ENCODE peak calls at places on chromosomes 12 and 14, in four cellular contexts. G, R, X and F are unnamed samples.

GRCh38 chr14:92039720-92040430 is at the start of gene TRIP11:
- DNase-seq in R (peak), G (peak), X (peak), F (peak)

GRCh38 chr12:26701604-26702215 is 131.3 kb downstream of the ITPR2 start:
- DNase-seq in R (no peak), G (no peak), X (peak), F (peak)

GRCh38 chr12:55693323-55694187 is 14.1 kb downstream of the ITGA7 start:
- DNase-seq in G (no peak), X (no peak), R (no peak), F (no peak)

GRCh38 chr12:128772249-128772648 is 51.5 kb downstream of the SLC15A4 start:
- DNase-seq in G (no peak), X (no peak), R (no peak), F (no peak)

GRCh38 chr12:34292736-34293625 is 270.7 kb downstream of the ALG10 start:
- DNase-seq in R (no peak), G (peak), X (no peak), F (no peak)

GRCh38 chr12:254912-255311 is 7.7 kb downstream of the SLC6A13 start:
- DNase-seq in R (no peak), G (no peak), X (no peak), F (no peak)

GRCh38 chr12:93853698-93854478 is 176.7 kb downstream of the CRADD start:
- DNase-seq in G (no peak), R (no peak), X (no peak), F (no peak)

GRCh38 chr12:95435355-95435754 is 38.6 kb upstream of the METAP2 start:
- DNase-seq in X (no peak), G (no peak), R (no peak), F (no peak)

GRCh38 chr12:40819427-40820108 is 127.3 kb downstream of the CNTN1 start:
- DNase-seq in R (no peak), X (no peak), G (no peak), F (no peak)

GRCh38 chr12:6313326-6313940 is 3.0 kb downstream of the PLEKHG6 start:
- DNase-seq in X (no peak), R (no peak), G (no peak), F (peak)

GRCh38 chr12:122395319-122395718 is 27.1 kb downstream of the CLIP1 start:
- DNase-seq in G (no peak), X (peak), R (peak), F (peak)

GRCh38 chr12:12282761-12283160 is 15.9 kb upstream of the LRP6 start:
- DNase-seq in R (no peak), G (no peak), X (peak), F (peak)

GRCh38 chr12:12290206-12290605 is 23.4 kb upstream of the LRP6 start:
- DNase-seq in X (no peak), R (no peak), G (no peak), F (peak)

GRCh38 chr12:12281134-12281533 is 14.3 kb upstream of the LRP6 start:
- DNase-seq in R (no peak), X (no peak), G (no peak), F (no peak)

GRCh38 chr12:12282202-12282601 is 15.4 kb upstream of the LRP6 start:
- DNase-seq in G (no peak), R (no peak), X (no peak), F (no peak)

DNA sequence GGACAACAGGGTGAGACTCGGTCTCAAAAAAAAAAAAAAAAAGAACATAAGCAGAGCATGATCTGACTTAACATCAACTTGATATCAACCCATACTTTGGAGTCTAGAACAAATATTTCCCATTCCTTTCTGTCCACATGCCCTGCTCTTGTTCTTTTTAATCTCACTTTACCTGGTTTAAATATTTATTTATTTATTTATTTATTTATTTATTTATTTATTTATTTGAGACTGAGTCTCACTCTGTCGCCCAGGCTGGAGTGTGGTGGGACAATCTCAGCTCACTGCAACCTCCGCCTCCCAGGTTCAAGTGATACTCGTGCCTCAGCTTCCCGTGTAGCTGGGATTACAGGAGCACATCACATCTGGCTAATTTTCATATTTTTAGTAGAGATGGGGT is 19.6 kb upstream of the LRP6 start:
- DNase-seq in X (no peak), R (no peak), G (no peak), F (no peak)
- TF ChIP-seq CTCF in X (no peak), R (no peak), G (no peak), F (no peak)

GRCh38 chr14:50342211-50343080 is 30.3 kb downstream of the DMAC2L start:
- DNase-seq in R (no peak), X (peak), G (peak), F (peak)
- H3K4me3 ChIP-seq in R (peak), X (no peak), G (peak), F (no peak)

DNA sequence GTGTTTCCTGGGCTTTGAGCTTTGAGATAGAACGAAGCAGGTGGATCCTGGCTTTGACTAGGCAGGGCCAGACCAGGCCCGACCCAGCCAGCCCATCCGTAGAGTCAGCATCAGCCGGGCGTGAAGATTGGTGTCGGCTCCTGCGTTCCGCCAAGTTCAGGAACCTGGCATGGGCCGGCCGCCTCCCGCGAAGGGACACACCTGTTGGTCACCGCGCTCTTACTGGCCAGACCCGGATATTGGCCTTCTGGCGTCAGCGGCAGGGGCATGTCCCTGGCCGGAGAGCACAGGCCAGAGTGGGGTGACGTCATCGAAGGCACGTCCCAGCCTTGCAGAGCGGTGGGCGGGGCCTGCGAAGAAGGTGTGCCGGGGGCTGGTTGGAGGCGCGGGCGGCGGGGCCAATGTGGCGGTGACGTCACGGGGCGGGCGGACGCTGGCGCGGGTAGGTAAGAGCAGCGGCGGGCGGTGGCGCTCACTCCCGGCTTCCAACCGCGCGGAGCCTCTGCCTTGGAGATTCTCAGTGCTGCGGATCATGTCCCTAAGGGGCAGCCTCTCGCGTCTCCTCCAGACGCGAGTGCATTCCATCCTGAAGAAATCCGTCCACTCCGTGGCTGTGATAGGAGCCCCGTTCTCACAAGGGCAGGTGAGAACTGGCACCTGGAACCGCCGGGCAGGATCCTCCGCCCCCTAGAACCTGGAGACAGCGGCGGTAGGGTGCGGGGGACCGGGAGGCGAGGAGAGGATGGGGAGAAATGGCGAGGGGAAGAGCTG is at the start of gene ARG2:
- DNase-seq in G (peak), R (peak), X (peak), F (peak)
- TF ChIP-seq CTCF in G (no peak), R (no peak), X (no peak), F (peak)

GRCh38 chr12:72272731-72273498 is 745 bp downstream of the TRHDE start:
- DNase-seq in R (no peak), X (peak), G (peak), F (no peak)

GRCh38 chr12:72271741-72272661 is at the start of gene TRHDE:
- DNase-seq in R (no peak), X (peak), G (peak), F (peak)

GRCh38 chr12:72270246-72270645 is 1.9 kb upstream of the TRHDE start:
- DNase-seq in X (peak), G (no peak), R (no peak), F (no peak)

GRCh38 chr12:72269491-72269890 is 2.7 kb upstream of the TRHDE start:
- DNase-seq in G (no peak), X (no peak), R (no peak), F (no peak)

DNA sequence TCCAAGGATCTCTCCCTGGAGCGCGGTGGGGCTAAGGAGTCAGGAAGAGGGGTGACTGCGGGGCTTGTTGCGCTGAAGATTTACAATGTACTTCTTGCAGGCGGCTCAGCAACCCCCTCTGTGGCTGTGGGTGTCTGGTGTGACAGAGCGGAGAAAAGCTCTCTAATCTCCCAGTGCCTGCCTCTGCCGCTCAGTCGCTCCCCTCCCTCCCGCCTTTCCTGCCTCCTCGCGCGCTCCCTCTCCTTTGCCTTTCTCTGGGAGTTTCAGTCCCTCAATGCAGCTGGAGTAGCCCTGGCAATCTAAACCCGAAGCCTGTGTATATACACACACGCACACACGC is 799 bp upstream of the TRHDE start:
- DNase-seq in R (no peak), X (peak), G (no peak), F (no peak)
- H3K4me3 ChIP-seq in R (peak), X (peak), G (peak), F (peak)

GRCh38 chr14:75982724-75983358 is 1.0 kb upstream of the TGFB3 start:
- DNase-seq in X (peak), R (peak), G (peak), F (peak)
- TF ChIP-seq CTCF in X (no peak), R (no peak), G (no peak), F (no peak)

GRCh38 chr12:12661086-12661485 is 34.9 kb downstream of the GPR19 start:
- DNase-seq in X (peak), G (no peak), R (peak), F (peak)
- H3K4me3 ChIP-seq in X (no peak), G (no peak), R (no peak), F (no peak)

DNA sequence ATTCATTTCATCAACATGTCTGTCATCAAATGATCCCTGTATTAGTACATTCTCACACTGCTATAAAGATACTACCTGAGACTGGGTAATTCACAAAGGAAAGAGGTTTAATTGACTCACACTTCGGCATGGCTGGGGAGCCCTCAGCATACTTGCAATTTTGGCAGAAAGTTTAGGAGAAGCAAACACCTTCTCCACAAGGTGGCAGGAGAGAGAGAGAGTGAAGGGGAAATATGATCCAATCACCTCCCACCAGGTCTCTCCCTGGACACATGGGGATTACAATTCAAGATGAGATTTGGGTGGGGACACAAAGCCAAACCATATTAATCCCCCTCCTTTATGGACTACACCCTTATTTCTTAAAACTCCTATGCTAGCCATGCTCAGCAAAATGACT is 932.2 kb downstream of the FLRT2 start:
- DNase-seq in G (no peak), R (no peak), X (peak), F (peak)
- TF ChIP-seq CTCF in G (no peak), R (peak), X (peak), F (peak)

DNA sequence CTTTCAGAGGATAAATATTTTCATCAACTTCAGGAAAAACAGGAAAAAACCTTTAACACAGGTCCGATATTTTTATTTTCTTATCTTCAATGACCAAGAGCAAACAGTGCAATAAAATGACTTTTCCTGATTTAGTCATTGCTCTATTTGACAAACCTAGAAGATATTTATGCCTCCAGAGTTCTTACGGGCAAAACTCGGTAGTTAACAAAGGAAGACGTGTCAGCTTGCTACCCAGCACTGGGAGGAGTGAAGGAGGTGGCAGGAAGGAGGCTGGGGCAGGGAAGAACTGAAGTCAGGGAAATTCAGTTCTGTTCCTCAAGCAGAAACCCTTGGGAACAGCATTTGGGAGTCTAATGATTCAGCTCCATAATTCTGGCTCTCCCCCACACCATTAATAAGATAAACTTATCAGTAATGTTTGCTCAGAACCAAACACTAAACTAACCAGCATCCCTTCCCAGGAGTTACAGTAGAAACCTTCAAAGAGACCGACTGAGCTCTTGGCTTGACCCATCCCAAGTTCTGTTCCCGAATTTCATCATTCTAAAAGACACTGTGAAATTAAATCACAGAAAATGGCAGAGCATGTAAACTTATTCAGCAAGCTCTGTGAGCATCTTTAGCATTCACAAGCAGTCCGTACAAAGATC is 163.3 kb downstream of the APAF1 start:
- DNase-seq in G (no peak), R (no peak), X (no peak), F (no peak)
- H3K4me3 ChIP-seq in G (no peak), R (no peak), X (no peak), F (no peak)

GRCh38 chr14:90612801-90613200 is 203.4 kb downstream of the TTC7B start:
- DNase-seq in R (no peak), X (no peak), G (no peak), F (no peak)

GRCh38 chr14:90611936-90612335 is 204.3 kb downstream of the TTC7B start:
- DNase-seq in G (no peak), X (no peak), R (no peak), F (no peak)

GRCh38 chr14:90610641-90611040 is 205.6 kb downstream of the TTC7B start:
- DNase-seq in X (no peak), G (no peak), R (no peak), F (no peak)

GRCh38 chr14:90613446-90613845 is 202.8 kb downstream of the TTC7B start:
- DNase-seq in R (no peak), G (no peak), X (no peak), F (no peak)

GRCh38 chr14:90611501-90611900 is 204.7 kb downstream of the TTC7B start:
- DNase-seq in X (no peak), G (no peak), R (no peak), F (no peak)
- TF ChIP-seq CTCF in X (no peak), G (no peak), R (no peak), F (no peak)